ENCODE peak calls at places on chromosomes 3 and 15, in six cellular contexts. E, O, G, I, C and F are unnamed samples.

GRCh38 chr15:32998979-32999677 is 195.4 kb downstream of the FMN1 start:
- DNase-seq in E (no peak), O (no peak), G (no peak), I (no peak), C (no peak), F (no peak)

GRCh38 chr15:81336568-81336967 is 12.6 kb upstream of the STARD5 start:
- DNase-seq in E (no peak), O (no peak), G (no peak), I (peak; percentile 19), C (no peak), F (no peak)

GRCh38 chr3:98971183-98971681 is 69.7 kb upstream of the DCBLD2 start:
- DNase-seq in E (no peak), O (no peak), G (no peak), I (no peak), C (no peak), F (no peak)

GRCh38 chr3:55252921-55253320 is 234.2 kb downstream of the WNT5A start:
- DNase-seq in E (no peak), O (no peak), G (no peak), I (no peak), C (no peak), F (no peak)

GRCh38 chr15:43749690-43750345 is 3.6 kb downstream of the PDIA3 start:
- DNase-seq in E (no peak), O (no peak), G (peak; percentile 17), I (peak; percentile 58), C (no peak), F (peak; percentile 82)

GRCh38 chr3:139506792-139507191 is 30.5 kb upstream of the RBP2 start:
- DNase-seq in E (no peak), O (no peak), G (no peak), I (no peak), C (no peak), F (no peak)

GRCh38 chr3:12629560-12629959 is 34.4 kb downstream of the RAF1 start:
- DNase-seq in E (no peak), O (peak; percentile 59), G (no peak), I (no peak), C (no peak), F (no peak)

GRCh38 chr15:89864958-89865739 is 28.6 kb downstream of the AP3S2 start:
- DNase-seq in E (no peak), O (no peak), G (no peak), I (no peak), C (no peak), F (no peak)

GRCh38 chr3:128410669-128411573 is 55.8 kb downstream of the DNAJB8 start:
- DNase-seq in E (no peak), O (no peak), G (no peak), I (no peak), C (no peak), F (no peak)

GRCh38 chr15:72888211-72888610 is 104.7 kb upstream of the ADPGK start:
- DNase-seq in E (no peak), O (no peak), G (no peak), I (no peak), C (no peak), F (no peak)

GRCh38 chr3:31448035-31448881 is 84.5 kb upstream of the STT3B start:
- DNase-seq in E (no peak), O (no peak), G (no peak), I (no peak), C (no peak), F (peak; percentile 78)

GRCh38 chr15:78927077-78927790 is 17.6 kb downstream of the CTSH start:
- DNase-seq in E (no peak), O (no peak), G (no peak), I (no peak), C (no peak), F (peak; percentile 53)

GRCh38 chr3:61134532-61134931 is 116.7 kb downstream of the FHIT start:
- DNase-seq in E (no peak), O (no peak), G (no peak), I (no peak), C (no peak), F (no peak)

GRCh38 chr15:64067564-64068030 is 21.3 kb upstream of the DAPK2 start:
- DNase-seq in E (peak; percentile 74), O (peak; percentile 52), G (peak; percentile 34), I (peak; percentile 72), C (peak; percentile 70), F (peak; percentile 76)

GRCh38 chr3:197027151-197027895 is 2.3 kb downstream of the MELTF start:
- DNase-seq in E (no peak), O (no peak), G (no peak), I (no peak), C (no peak), F (no peak)

GRCh38 chr3:73621388-73621787 is 3.4 kb downstream of the PDZRN3 start:
- DNase-seq in E (no peak), O (peak; percentile 40), G (no peak), I (no peak), C (no peak), F (no peak)

GRCh38 chr3:69425249-69425648 is 39.4 kb upstream of the FRMD4B start:
- DNase-seq in E (no peak), O (no peak), G (no peak), I (peak; percentile 62), C (no peak), F (no peak)

GRCh38 chr3:158961911-158962310 is 160.1 kb downstream of the MFSD1 start:
- DNase-seq in E (no peak), O (no peak), G (no peak), I (no peak), C (no peak), F (no peak)
- H3K27ac ChIP-seq in E (no peak overlapping the region), O (no peak overlapping the region), G (no peak overlapping the region), I (no peak overlapping the region), C (no peak overlapping the region), F (no peak overlapping the region)

GRCh38 chr15:39695793-39696192 is 86.8 kb downstream of the FSIP1 start:
- DNase-seq in E (no peak), O (no peak), G (no peak), I (no peak), C (no peak), F (no peak)
- H3K4me1 ChIP-seq in E (peaks cover 13% of the 10 kb centered on the region), O (no peaks in the 10 kb centered on the region), G (no peaks in the 10 kb centered on the region), I (no peaks in the 10 kb centered on the region), C (peaks cover 2% of the 10 kb centered on the region), F (no peaks in the 10 kb centered on the region)

GRCh38 chr3:130934442-130935089 is 40.7 kb downstream of the ATP2C1 start:
- DNase-seq in E (no peak), O (no peak), G (no peak), I (no peak), C (no peak), F (no peak)

GRCh38 chr3:130932979-130933378 is 39.1 kb downstream of the ATP2C1 start:
- DNase-seq in E (no peak), O (no peak), G (no peak), I (no peak), C (no peak), F (no peak)

GRCh38 chr3:130939753-130940152 is 45.9 kb downstream of the ATP2C1 start:
- DNase-seq in E (no peak), O (no peak), G (no peak), I (no peak), C (no peak), F (no peak)

GRCh38 chr3:130933801-130934345 is 40.0 kb downstream of the ATP2C1 start:
- DNase-seq in E (no peak), O (no peak), G (no peak), I (no peak), C (no peak), F (no peak)

DNA sequence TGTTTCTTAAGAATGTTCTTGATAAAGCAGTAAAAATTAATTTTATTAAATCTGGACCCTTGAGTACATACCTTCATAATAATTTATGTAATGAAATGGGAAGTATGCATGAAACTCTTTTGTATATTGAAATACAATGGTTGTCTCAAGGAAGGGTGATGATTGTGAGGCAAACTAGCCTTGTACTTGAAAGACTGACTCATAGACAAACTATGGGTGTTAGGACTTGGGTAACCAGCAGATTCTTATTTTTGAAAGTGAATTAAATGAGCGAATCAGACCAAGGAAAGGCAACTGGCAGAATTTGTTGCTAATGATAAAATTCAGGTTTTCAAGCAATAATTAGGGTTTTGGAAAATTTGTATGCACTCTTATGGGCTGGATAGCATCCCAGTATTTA is 41.9 kb downstream of the ATP2C1 start:
- DNase-seq in E (no peak), O (no peak), G (no peak), I (no peak), C (no peak), F (no peak)
- H3K27ac ChIP-seq in E (no peak overlapping the region), O (no peak overlapping the region), G (no peak overlapping the region), I (no peak overlapping the region), C (no peak overlapping the region), F (no peak overlapping the region)

GRCh38 chr3:56763233-56763632 is 38.5 kb downstream of the ARHGEF3 start:
- DNase-seq in E (no peak), O (no peak), G (no peak), I (no peak), C (no peak), F (no peak)
- H3K4me1 ChIP-seq in E (peaks cover 2% of the 10 kb centered on the region), O (peaks cover 64% of the 10 kb centered on the region), G (peaks cover 7% of the 10 kb centered on the region), I (no peaks in the 10 kb centered on the region), C (peaks cover 5% of the 10 kb centered on the region), F (peaks cover 20% of the 10 kb centered on the region)

GRCh38 chr3:15206662-15207576 is 873 bp downstream of the CAPN7 start:
- DNase-seq in E (peak; percentile 17), O (peak; percentile 36), G (no peak), I (peak; percentile 45), C (peak; percentile 40), F (peak; percentile 76)

GRCh38 chr3:15205934-15206661 is at the start of gene CAPN7:
- DNase-seq in E (peak; percentile 91), O (peak; percentile 97), G (peak; percentile 91), I (peak; percentile 93), C (peak; percentile 93), F (peak; percentile 99)

GRCh38 chr3:15204005-15204404 is 2.0 kb upstream of the CAPN7 start:
- DNase-seq in E (no peak), O (no peak), G (no peak), I (no peak), C (no peak), F (no peak)

GRCh38 chr3:15207836-15208504 is 1.9 kb downstream of the CAPN7 start:
- DNase-seq in E (no peak), O (no peak), G (no peak), I (no peak), C (no peak), F (no peak)

DNA sequence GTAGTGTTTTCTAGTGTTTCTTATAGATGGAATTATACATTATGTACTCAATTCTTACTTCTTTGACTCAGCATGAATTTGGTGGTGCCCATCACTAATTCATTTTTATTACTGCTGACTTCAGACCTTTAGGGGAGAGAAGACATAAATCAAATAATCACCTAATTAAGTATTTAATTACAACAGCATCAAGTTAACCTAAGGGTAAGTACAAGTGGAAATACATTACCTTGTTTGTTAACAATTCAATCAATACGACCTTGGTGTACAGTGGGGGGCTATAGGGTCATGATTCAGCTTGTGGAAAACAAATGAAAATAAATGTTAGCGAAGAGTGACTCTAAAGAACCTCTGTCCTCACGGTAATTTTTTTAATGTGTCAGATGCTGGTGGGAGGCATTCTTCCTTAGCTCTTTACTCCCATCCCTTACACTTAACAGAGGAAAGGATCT is 538 bp upstream of the CAPN7 start:
- DNase-seq in E (no peak), O (no peak), G (no peak), I (no peak), C (no peak), F (no peak)
- H3K27ac ChIP-seq in E (no peak overlapping the region), O (peak overlapping the region; percentile 96), G (peak overlapping the region; percentile 93), I (peak overlapping the region; percentile 75), C (peak overlapping the region; percentile 78), F (peak overlapping the region; percentile 99)